ENCODE peak calls at places on chromosomes 1 and 21, in five cellular contexts. One of them, this sample, is unnamed.
A peak's percentile ranks its signal among the peaks of the same experiment; 100 is the strongest.

GRCh38 chr1:31955917-31956736 is 18.0 kb upstream of the PTP4A2 start:
- DNase-seq in HFFc6: peak; percentile 99
- DNase-seq in GM19239: no peak
- DNase-seq in colonic mucosa: peak; percentile 80
- DNase-seq in adipocyte: peak; percentile 99
- DNase-seq in this sample: peak; percentile 98

GRCh38 chr1:29977550-29977949 is 741.2 kb downstream of the PTPRU start:
- DNase-seq in HFFc6: no peak
- DNase-seq in GM19239: no peak
- DNase-seq in colonic mucosa: no peak
- DNase-seq in adipocyte: no peak
- DNase-seq in this sample: no peak

GRCh38 chr1:228891134-228892034 is 156.1 kb downstream of the RHOU start:
- DNase-seq in HFFc6: no peak
- DNase-seq in GM19239: no peak
- DNase-seq in colonic mucosa: no peak
- DNase-seq in adipocyte: no peak
- DNase-seq in this sample: no peak

GRCh38 chr1:231930257-231930947 is 303.8 kb downstream of the DISC1 start:
- DNase-seq in HFFc6: no peak
- DNase-seq in GM19239: no peak
- DNase-seq in colonic mucosa: no peak
- DNase-seq in adipocyte: no peak
- DNase-seq in this sample: no peak

GRCh38 chr1:47575855-47576757 is 138.3 kb downstream of the FOXD2 start:
- DNase-seq in HFFc6: peak; percentile 78
- DNase-seq in GM19239: no peak
- DNase-seq in colonic mucosa: no peak
- DNase-seq in adipocyte: peak; percentile 47
- DNase-seq in this sample: peak; percentile 50

GRCh38 chr1:221440658-221441057 is 301.2 kb downstream of the DUSP10 start:
- DNase-seq in HFFc6: peak; percentile 52
- DNase-seq in GM19239: no peak
- DNase-seq in colonic mucosa: no peak
- DNase-seq in adipocyte: peak; percentile 46
- DNase-seq in this sample: peak; percentile 70

GRCh38 chr21:21018841-21019240 is 20.6 kb downstream of the NCAM2 start:
- DNase-seq in HFFc6: no peak
- DNase-seq in GM19239: no peak
- DNase-seq in colonic mucosa: no peak
- DNase-seq in adipocyte: no peak
- DNase-seq in this sample: peak; percentile 57

GRCh38 chr1:107263291-107263790 is 122.5 kb downstream of the NTNG1 start:
- DNase-seq in HFFc6: no peak
- DNase-seq in GM19239: no peak
- DNase-seq in colonic mucosa: no peak
- DNase-seq in adipocyte: no peak
- DNase-seq in this sample: peak; percentile 21

GRCh38 chr1:41444246-41444645 is 40.2 kb downstream of the EDN2 start:
- DNase-seq in HFFc6: no peak
- DNase-seq in GM19239: no peak
- DNase-seq in colonic mucosa: no peak
- DNase-seq in adipocyte: no peak
- DNase-seq in this sample: no peak

GRCh38 chr21:34534522-34534921 is 22.5 kb upstream of the KCNE1 start:
- DNase-seq in HFFc6: no peak
- DNase-seq in GM19239: no peak
- DNase-seq in colonic mucosa: no peak
- DNase-seq in adipocyte: no peak
- DNase-seq in this sample: peak; percentile 74

GRCh38 chr1:228276361-228276831 is 68.6 kb downstream of the OBSCN start:
- DNase-seq in HFFc6: no peak
- DNase-seq in GM19239: no peak
- DNase-seq in colonic mucosa: no peak
- DNase-seq in adipocyte: no peak
- DNase-seq in this sample: peak; percentile 35

GRCh38 chr1:98277111-98277510 is 356.3 kb upstream of the DPYD start:
- DNase-seq in HFFc6: peak; percentile 52
- DNase-seq in GM19239: no peak
- DNase-seq in colonic mucosa: no peak
- DNase-seq in adipocyte: peak; percentile 15
- DNase-seq in this sample: peak; percentile 63

GRCh38 chr1:69535490-69535889 is 32.2 kb upstream of the LRRC7 start:
- DNase-seq in HFFc6: no peak
- DNase-seq in GM19239: no peak
- DNase-seq in colonic mucosa: no peak
- DNase-seq in adipocyte: no peak
- DNase-seq in this sample: no peak

GRCh38 chr21:15207231-15207630 is 142.4 kb upstream of the NRIP1 start:
- DNase-seq in HFFc6: no peak
- DNase-seq in GM19239: no peak
- DNase-seq in colonic mucosa: no peak
- DNase-seq in adipocyte: no peak
- DNase-seq in this sample: no peak

GRCh38 chr21:42061195-42061865 is 9.8 kb upstream of the UMODL1 start:
- DNase-seq in HFFc6: no peak
- DNase-seq in GM19239: peak; percentile 86
- DNase-seq in colonic mucosa: peak; percentile 41
- DNase-seq in adipocyte: no peak
- DNase-seq in this sample: no peak

GRCh38 chr1:241532173-241532553 is at the start of gene KMO:
- DNase-seq in HFFc6: no peak
- DNase-seq in GM19239: no peak
- DNase-seq in colonic mucosa: no peak
- DNase-seq in adipocyte: no peak
- DNase-seq in this sample: peak; percentile 23

GRCh38 chr1:20212685-20213331 is 26.5 kb upstream of the PLA2G2C start:
- DNase-seq in HFFc6: peak; percentile 41
- DNase-seq in GM19239: peak; percentile 58
- DNase-seq in colonic mucosa: peak; percentile 78
- DNase-seq in adipocyte: peak; percentile 83
- DNase-seq in this sample: peak; percentile 77

GRCh38 chr21:25297117-25297516 is 310.2 kb downstream of the MRPL39 start:
- DNase-seq in HFFc6: no peak
- DNase-seq in GM19239: no peak
- DNase-seq in colonic mucosa: no peak
- DNase-seq in adipocyte: no peak
- DNase-seq in this sample: no peak

GRCh38 chr1:59057211-59057694 is 239.6 kb upstream of the FGGY start:
- DNase-seq in HFFc6: peak; percentile 96
- DNase-seq in GM19239: no peak
- DNase-seq in colonic mucosa: peak; percentile 46
- DNase-seq in adipocyte: peak; percentile 99
- DNase-seq in this sample: peak; percentile 52

GRCh38 chr1:41804176-41804575 is 114.5 kb downstream of the HIVEP3 start:
- DNase-seq in HFFc6: no peak
- DNase-seq in GM19239: no peak
- DNase-seq in colonic mucosa: no peak
- DNase-seq in adipocyte: no peak
- DNase-seq in this sample: no peak

GRCh38 chr1:177833631-177834030 is 136.2 kb downstream of the SEC16B start:
- DNase-seq in HFFc6: no peak
- DNase-seq in GM19239: no peak
- DNase-seq in colonic mucosa: no peak
- DNase-seq in adipocyte: no peak
- DNase-seq in this sample: no peak

GRCh38 chr1:911875-912739 is 11.6 kb upstream of the SAMD11 start:
- DNase-seq in HFFc6: no peak
- DNase-seq in GM19239: no peak
- DNase-seq in colonic mucosa: no peak
- DNase-seq in adipocyte: no peak
- DNase-seq in this sample: no peak

GRCh38 chr1:22247527-22248218 is 104.8 kb upstream of the WNT4 start:
- DNase-seq in HFFc6: no peak
- DNase-seq in GM19239: no peak
- DNase-seq in colonic mucosa: no peak
- DNase-seq in adipocyte: no peak
- DNase-seq in this sample: no peak

GRCh38 chr21:26557106-26557505 is 16.0 kb downstream of the CYYR1 start:
- DNase-seq in HFFc6: no peak
- DNase-seq in GM19239: no peak
- DNase-seq in colonic mucosa: no peak
- DNase-seq in adipocyte: no peak
- DNase-seq in this sample: no peak

GRCh38 chr1:68230901-68231626 is 1.3 kb downstream of the WLS start:
- DNase-seq in HFFc6: no peak
- DNase-seq in GM19239: no peak
- DNase-seq in colonic mucosa: peak; percentile 47
- DNase-seq in adipocyte: peak; percentile 55
- DNase-seq in this sample: peak; percentile 51

GRCh38 chr1:147177611-147178370 is 5.5 kb upstream of the PRKAB2 start:
- DNase-seq in HFFc6: peak; percentile 30
- DNase-seq in GM19239: no peak
- DNase-seq in colonic mucosa: peak; percentile 25
- DNase-seq in adipocyte: peak; percentile 76
- DNase-seq in this sample: peak; percentile 40

GRCh38 chr1:89844236-89844807 is 23.5 kb downstream of the LRRC8D start:
- DNase-seq in HFFc6: peak; percentile 22
- DNase-seq in GM19239: no peak
- DNase-seq in colonic mucosa: no peak
- DNase-seq in adipocyte: no peak
- DNase-seq in this sample: no peak

GRCh38 chr1:156172696-156173470 is 19.5 kb downstream of the SEMA4A start:
- DNase-seq in HFFc6: no peak
- DNase-seq in GM19239: no peak
- DNase-seq in colonic mucosa: no peak
- DNase-seq in adipocyte: no peak
- DNase-seq in this sample: no peak